ENCODE peak calls at places on chromosomes 13 and 19, in seven cellular contexts. C is COR-L47, K is HS-5, X is GM20000, M is iPS DF 6.9, Z is brain microvascular endothelial cell, P is RCC 7860. O is an unnamed sample.

GRCh38 chr19:44660081-44660480 is 11.2 kb upstream of the CEACAM19 start:
- DNase-seq in P (no peak), X (no peak), M (no peak), C (no peak), K (no peak), Z (no peak), O (no peak)

GRCh38 chr13:101401196-101401595 is 15.1 kb downstream of the NALCN start:
- DNase-seq in K (no peak), C (no peak), Z (no peak), M (no peak), P (no peak), X (no peak), O (no peak)

GRCh38 chr13:100633461-100633860 is 41.1 kb downstream of the TMTC4 start:
- DNase-seq in X (no peak), K (peak), M (no peak), Z (peak), C (no peak), P (peak), O (no peak)

GRCh38 chr13:32016119-32016518 is 15.5 kb upstream of the FRY start:
- DNase-seq in X (no peak), C (no peak), K (no peak), P (no peak), Z (no peak), M (no peak), O (no peak)

GRCh38 chr19:50772408-50773311 is 2.4 kb downstream of the GPR32 start:
- DNase-seq in M (no peak), K (no peak), P (no peak), Z (no peak), X (no peak), C (no peak), O (no peak)

GRCh38 chr19:53394522-53394973 is 401 bp upstream of the ZNF765 start:
- DNase-seq in C (no peak), M (peak), K (no peak), X (no peak), Z (no peak), P (peak), O (peak)

GRCh38 chr19:10289836-10290438 is at the start of gene ICAM5:
- DNase-seq in C (peak), M (no peak), Z (no peak), X (no peak), P (no peak), K (no peak), O (peak)

GRCh38 chr19:11580665-11581418 is 3.4 kb upstream of the ACP5 start:
- DNase-seq in Z (peak), M (no peak), X (no peak), P (no peak), C (no peak), K (no peak), O (no peak)

GRCh38 chr19:15014579-15014978 is 34.7 kb upstream of the CASP14 start:
- DNase-seq in P (no peak), Z (no peak), K (no peak), C (no peak), M (no peak), X (no peak), O (no peak)